ENCODE peak calls at places on chromosomes 1 and 21, in nine cellular contexts. One of them, this sample, is unnamed. For H3K4me1, the result is how much of the 10 kb centered on the place peaks cover.

GRCh38 chr1:157584503-157584902 is 13.4 kb downstream of the FCRL4 start:
- DNase-seq in MM.1S: no peak
- DNase-seq in fibroblast of lung: no peak
- DNase-seq in neural progenitor cell: no peak
- DNase-seq in A549: no peak
- DNase-seq in heart right ventricle: no peak
- DNase-seq in stomach: no peak
- DNase-seq in right lobe of liver: no peak
- DNase-seq in heart left ventricle: no peak
- DNase-seq in this sample: no peak

GRCh38 chr1:9289090-9289534 is 3.6 kb upstream of the SPSB1 start:
- DNase-seq in neural progenitor cell: peak
- DNase-seq in right lobe of liver: peak
- DNase-seq in heart right ventricle: peak
- DNase-seq in MM.1S: peak
- DNase-seq in heart left ventricle: peak
- DNase-seq in fibroblast of lung: peak
- DNase-seq in A549: peak
- DNase-seq in stomach: peak
- DNase-seq in this sample: peak

GRCh38 chr1:209109001-209109785 is 474.3 kb upstream of the CAMK1G start:
- DNase-seq in heart right ventricle: no peak
- DNase-seq in A549: no peak
- DNase-seq in MM.1S: no peak
- DNase-seq in right lobe of liver: no peak
- DNase-seq in neural progenitor cell: no peak
- DNase-seq in heart left ventricle: no peak
- DNase-seq in fibroblast of lung: no peak
- DNase-seq in stomach: no peak
- DNase-seq in this sample: peak

GRCh38 chr1:39183503-39184353 is 20.8 kb upstream of the MACF1 start:
- DNase-seq in MM.1S: peak
- DNase-seq in heart left ventricle: no peak
- DNase-seq in stomach: peak
- DNase-seq in A549: peak
- DNase-seq in fibroblast of lung: peak
- DNase-seq in neural progenitor cell: no peak
- DNase-seq in heart right ventricle: no peak
- DNase-seq in right lobe of liver: peak
- DNase-seq in this sample: peak

GRCh38 chr1:12052008-12052573 is 11.0 kb upstream of the TNFRSF8 start:
- DNase-seq in MM.1S: peak
- DNase-seq in fibroblast of lung: peak
- DNase-seq in neural progenitor cell: no peak
- DNase-seq in A549: peak
- DNase-seq in stomach: no peak
- DNase-seq in heart left ventricle: peak
- DNase-seq in right lobe of liver: no peak
- DNase-seq in heart right ventricle: peak
- DNase-seq in this sample: peak

GRCh38 chr1:172761581-172762025 is 102.7 kb downstream of the FASLG start:
- DNase-seq in stomach: no peak
- DNase-seq in heart left ventricle: no peak
- DNase-seq in neural progenitor cell: no peak
- DNase-seq in A549: no peak
- DNase-seq in heart right ventricle: no peak
- DNase-seq in MM.1S: no peak
- DNase-seq in right lobe of liver: no peak
- DNase-seq in fibroblast of lung: peak
- DNase-seq in this sample: no peak

GRCh38 chr1:47745725-47746609 is 251.2 kb downstream of the TRABD2B start:
- DNase-seq in neural progenitor cell: no peak
- DNase-seq in stomach: no peak
- DNase-seq in heart left ventricle: no peak
- DNase-seq in fibroblast of lung: no peak
- DNase-seq in A549: no peak
- DNase-seq in MM.1S: no peak
- DNase-seq in right lobe of liver: no peak
- DNase-seq in heart right ventricle: no peak
- DNase-seq in this sample: no peak

GRCh38 chr1:41483960-41484844 is at the start of gene EDN2:
- DNase-seq in heart left ventricle: peak
- DNase-seq in neural progenitor cell: peak
- DNase-seq in right lobe of liver: peak
- DNase-seq in fibroblast of lung: no peak
- DNase-seq in MM.1S: no peak
- DNase-seq in heart right ventricle: peak
- DNase-seq in stomach: peak
- DNase-seq in A549: peak
- DNase-seq in this sample: peak

GRCh38 chr1:242506724-242507123 is 17.8 kb downstream of the PLD5 start:
- DNase-seq in neural progenitor cell: no peak
- DNase-seq in fibroblast of lung: no peak
- DNase-seq in heart left ventricle: no peak
- DNase-seq in MM.1S: no peak
- DNase-seq in A549: no peak
- DNase-seq in heart right ventricle: no peak
- DNase-seq in stomach: no peak
- DNase-seq in right lobe of liver: no peak
- DNase-seq in this sample: no peak

GRCh38 chr21:30468912-30469812 is 11.0 kb downstream of the KRTAP19-1 start:
- DNase-seq in heart right ventricle: no peak
- DNase-seq in fibroblast of lung: no peak
- DNase-seq in heart left ventricle: no peak
- DNase-seq in right lobe of liver: no peak
- DNase-seq in A549: no peak
- DNase-seq in neural progenitor cell: no peak
- DNase-seq in MM.1S: no peak
- DNase-seq in stomach: no peak
- DNase-seq in this sample: no peak

GRCh38 chr1:84785231-84785630 is 95.0 kb upstream of the SSX2IP start:
- DNase-seq in right lobe of liver: no peak
- DNase-seq in heart left ventricle: no peak
- DNase-seq in heart right ventricle: no peak
- DNase-seq in fibroblast of lung: peak
- DNase-seq in A549: no peak
- DNase-seq in stomach: no peak
- DNase-seq in MM.1S: no peak
- DNase-seq in neural progenitor cell: no peak
- DNase-seq in this sample: no peak

GRCh38 chr1:84776639-84777038 is 86.4 kb upstream of the SSX2IP start:
- DNase-seq in heart right ventricle: no peak
- DNase-seq in fibroblast of lung: peak
- DNase-seq in right lobe of liver: no peak
- DNase-seq in stomach: no peak
- DNase-seq in MM.1S: no peak
- DNase-seq in neural progenitor cell: no peak
- DNase-seq in heart left ventricle: no peak
- DNase-seq in A549: no peak
- DNase-seq in this sample: no peak

GRCh38 chr1:84782881-84783280 is 92.6 kb upstream of the SSX2IP start:
- DNase-seq in MM.1S: no peak
- DNase-seq in stomach: no peak
- DNase-seq in A549: no peak
- DNase-seq in heart right ventricle: no peak
- DNase-seq in right lobe of liver: no peak
- DNase-seq in heart left ventricle: no peak
- DNase-seq in fibroblast of lung: no peak
- DNase-seq in neural progenitor cell: no peak
- DNase-seq in this sample: no peak

GRCh38 chr1:84780000-84780716 is 89.9 kb upstream of the SSX2IP start:
- DNase-seq in heart left ventricle: no peak
- DNase-seq in neural progenitor cell: no peak
- DNase-seq in fibroblast of lung: peak
- DNase-seq in MM.1S: no peak
- DNase-seq in A549: no peak
- DNase-seq in right lobe of liver: no peak
- DNase-seq in stomach: no peak
- DNase-seq in heart right ventricle: no peak
- DNase-seq in this sample: no peak

DNA sequence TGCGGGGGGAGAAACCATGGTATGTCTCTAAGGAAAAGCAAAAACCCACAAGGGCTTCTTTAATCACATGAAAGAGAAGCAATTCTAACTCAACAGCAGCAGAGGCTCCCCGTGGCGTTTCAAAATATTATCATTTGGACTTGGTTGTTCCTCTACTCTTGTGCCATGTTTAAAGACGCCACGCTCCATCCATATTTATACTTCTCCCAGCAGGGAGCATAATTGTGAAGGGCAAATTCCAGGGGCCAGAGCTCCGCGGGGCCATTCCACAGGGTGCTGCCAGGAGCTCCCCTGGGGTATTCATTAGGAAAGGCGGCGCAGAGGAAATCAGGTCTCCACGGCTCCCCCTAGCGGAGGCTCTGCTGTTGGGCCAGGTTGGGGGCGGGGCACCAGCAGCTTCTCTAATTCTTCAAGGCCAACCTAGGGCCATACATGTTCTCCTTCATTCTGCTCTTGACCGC is 92.1 kb upstream of the SSX2IP start:
- DNase-seq in neural progenitor cell: peak
- DNase-seq in heart right ventricle: peak
- DNase-seq in MM.1S: peak
- DNase-seq in right lobe of liver: peak
- DNase-seq in heart left ventricle: peak
- DNase-seq in fibroblast of lung: peak
- DNase-seq in A549: peak
- DNase-seq in stomach: peak
- DNase-seq in this sample: peak
- H3K4me1 ChIP-seq in neural progenitor cell: under half
- H3K4me1 ChIP-seq in heart right ventricle: under half
- H3K4me1 ChIP-seq in MM.1S: under half
- H3K4me1 ChIP-seq in right lobe of liver: under half
- H3K4me1 ChIP-seq in heart left ventricle: under half
- H3K4me1 ChIP-seq in fibroblast of lung: under half
- H3K4me1 ChIP-seq in A549: under half
- H3K4me1 ChIP-seq in stomach: under half
- H3K4me1 ChIP-seq in this sample: under half

GRCh38 chr21:32412162-32412997 is at the start of gene EVA1C:
- DNase-seq in neural progenitor cell: peak
- DNase-seq in stomach: peak
- DNase-seq in heart left ventricle: peak
- DNase-seq in heart right ventricle: peak
- DNase-seq in fibroblast of lung: peak
- DNase-seq in A549: peak
- DNase-seq in right lobe of liver: peak
- DNase-seq in MM.1S: no peak
- DNase-seq in this sample: peak
- H3K4me1 ChIP-seq in neural progenitor cell: under half
- H3K4me1 ChIP-seq in stomach: half or more
- H3K4me1 ChIP-seq in heart left ventricle: under half
- H3K4me1 ChIP-seq in heart right ventricle: half or more
- H3K4me1 ChIP-seq in fibroblast of lung: under half
- H3K4me1 ChIP-seq in A549: under half
- H3K4me1 ChIP-seq in right lobe of liver: under half
- H3K4me1 ChIP-seq in MM.1S: under half
- H3K4me1 ChIP-seq in this sample: under half

DNA sequence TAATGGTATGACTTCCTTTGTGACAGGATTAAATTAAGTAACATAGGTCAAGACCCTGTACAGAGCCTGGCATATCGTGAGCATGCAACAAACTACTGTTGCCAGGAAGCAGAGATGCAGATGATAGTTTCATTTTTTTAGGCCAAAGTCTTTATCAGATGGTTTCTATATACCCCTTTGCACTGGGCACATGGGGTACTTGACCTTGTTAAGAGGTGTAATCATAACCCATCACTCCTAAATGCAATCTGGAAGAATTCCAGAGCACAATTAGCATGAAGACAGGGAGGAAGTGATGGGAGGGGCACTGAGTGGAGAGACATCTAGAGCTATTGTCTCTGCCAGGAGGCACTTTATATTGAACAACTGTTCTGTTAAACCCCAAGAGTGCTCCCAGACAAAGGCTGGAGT is 22.1 kb downstream of the ZBTB17 start:
- DNase-seq in fibroblast of lung: no peak
- DNase-seq in stomach: no peak
- DNase-seq in MM.1S: no peak
- DNase-seq in A549: no peak
- DNase-seq in neural progenitor cell: peak
- DNase-seq in heart right ventricle: no peak
- DNase-seq in heart left ventricle: no peak
- DNase-seq in right lobe of liver: no peak
- DNase-seq in this sample: no peak
- H3K4me1 ChIP-seq in fibroblast of lung: half or more
- H3K4me1 ChIP-seq in stomach: half or more
- H3K4me1 ChIP-seq in MM.1S: under half
- H3K4me1 ChIP-seq in A549: half or more
- H3K4me1 ChIP-seq in neural progenitor cell: under half
- H3K4me1 ChIP-seq in heart right ventricle: half or more
- H3K4me1 ChIP-seq in heart left ventricle: under half
- H3K4me1 ChIP-seq in right lobe of liver: under half
- H3K4me1 ChIP-seq in this sample: under half

GRCh38 chr1:44501022-44501910 is 96.2 kb downstream of the RNF220 start:
- DNase-seq in fibroblast of lung: no peak
- DNase-seq in right lobe of liver: no peak
- DNase-seq in stomach: no peak
- DNase-seq in neural progenitor cell: peak
- DNase-seq in MM.1S: no peak
- DNase-seq in A549: no peak
- DNase-seq in heart left ventricle: peak
- DNase-seq in heart right ventricle: peak
- DNase-seq in this sample: no peak

GRCh38 chr1:44505210-44505993 is 100.3 kb downstream of the RNF220 start:
- DNase-seq in heart left ventricle: peak
- DNase-seq in A549: no peak
- DNase-seq in heart right ventricle: peak
- DNase-seq in MM.1S: no peak
- DNase-seq in right lobe of liver: no peak
- DNase-seq in neural progenitor cell: peak
- DNase-seq in stomach: peak
- DNase-seq in fibroblast of lung: peak
- DNase-seq in this sample: peak

GRCh38 chr1:44507490-44508396 is 102.7 kb downstream of the RNF220 start:
- DNase-seq in right lobe of liver: no peak
- DNase-seq in heart right ventricle: no peak
- DNase-seq in heart left ventricle: no peak
- DNase-seq in MM.1S: no peak
- DNase-seq in fibroblast of lung: peak
- DNase-seq in stomach: no peak
- DNase-seq in neural progenitor cell: peak
- DNase-seq in A549: no peak
- DNase-seq in this sample: no peak

GRCh38 chr1:44500181-44501021 is 95.3 kb downstream of the RNF220 start:
- DNase-seq in fibroblast of lung: peak
- DNase-seq in A549: no peak
- DNase-seq in stomach: no peak
- DNase-seq in heart left ventricle: no peak
- DNase-seq in neural progenitor cell: peak
- DNase-seq in heart right ventricle: peak
- DNase-seq in right lobe of liver: no peak
- DNase-seq in MM.1S: no peak
- DNase-seq in this sample: no peak

DNA sequence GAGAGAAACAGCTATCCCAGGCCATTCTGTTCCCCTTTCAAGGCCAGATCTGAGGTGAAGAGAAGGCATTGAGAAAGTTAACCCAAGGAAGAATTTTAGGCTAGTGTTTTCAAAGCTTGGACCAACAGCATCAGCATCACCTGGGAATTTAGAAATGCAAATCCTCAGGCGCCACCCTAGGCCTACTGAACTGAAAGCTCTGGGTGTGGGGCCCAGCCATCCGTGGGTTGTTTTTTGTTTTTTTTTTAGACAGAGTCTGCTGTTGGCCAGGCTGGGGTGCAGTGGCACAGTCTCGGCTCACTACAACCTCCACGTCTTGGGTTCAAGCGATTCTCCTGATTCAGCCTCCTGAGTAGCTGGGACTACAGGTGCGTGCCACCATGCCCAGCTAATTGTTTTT is 98.6 kb downstream of the RNF220 start:
- DNase-seq in A549: no peak
- DNase-seq in stomach: no peak
- DNase-seq in neural progenitor cell: no peak
- DNase-seq in right lobe of liver: no peak
- DNase-seq in heart right ventricle: no peak
- DNase-seq in fibroblast of lung: no peak
- DNase-seq in MM.1S: no peak
- DNase-seq in heart left ventricle: no peak
- DNase-seq in this sample: no peak
- H3K4me1 ChIP-seq in A549: under half
- H3K4me1 ChIP-seq in stomach: under half
- H3K4me1 ChIP-seq in neural progenitor cell: half or more
- H3K4me1 ChIP-seq in right lobe of liver: under half
- H3K4me1 ChIP-seq in heart right ventricle: under half
- H3K4me1 ChIP-seq in fibroblast of lung: under half
- H3K4me1 ChIP-seq in MM.1S: under half
- H3K4me1 ChIP-seq in heart left ventricle: under half
- H3K4me1 ChIP-seq in this sample: under half

This sample was measured in mucosa of descending colon.